ENCODE peak calls at places on chromosomes 1 and 21, in five cellular contexts. P, F, K, V and B are unnamed samples.

GRCh38 chr1:82950606-82951200 is 1048.2 kb downstream of the TTLL7 start:
- DNase-seq in P (no peak), F (no peak), K (no peak), V (no peak), B (no peak)

GRCh38 chr1:226497276-226497833 is 51.2 kb upstream of the STUM start:
- DNase-seq in P (no peak), F (no peak), K (no peak), V (no peak), B (no peak)

GRCh38 chr1:234601217-234602017 is 8.6 kb downstream of the IRF2BP2 start:
- DNase-seq in P (no peak), F (no peak), K (peak), V (peak), B (peak)

GRCh38 chr1:44835738-44836675 is 7.0 kb downstream of the PTCH2 start:
- DNase-seq in P (peak), F (peak), K (peak), V (peak), B (peak)

GRCh38 chr1:230976825-230977747 is 1.6 kb downstream of the TTC13 start:
- DNase-seq in P (no peak), F (no peak), K (no peak), V (no peak), B (no peak)

GRCh38 chr1:181083842-181084605 is 4.5 kb upstream of the IER5 start:
- DNase-seq in P (no peak), F (peak), K (no peak), V (peak), B (peak)

GRCh38 chr21:36891692-36892091 is 74.8 kb downstream of the HLCS start:
- DNase-seq in P (no peak), F (no peak), K (peak), V (no peak), B (no peak)

GRCh38 chr1:160664573-160665051 is 17.8 kb upstream of the SLAMF1 start:
- DNase-seq in P (no peak), F (no peak), K (no peak), V (no peak), B (no peak)

GRCh38 chr1:11691302-11691914 is at the start of gene DRAXIN:
- DNase-seq in P (peak), F (no peak), K (peak), V (peak), B (no peak)

GRCh38 chr1:25916460-25916859 is 10.2 kb upstream of the STMN1 start:
- DNase-seq in P (no peak), F (no peak), K (no peak), V (no peak), B (no peak)

GRCh38 chr1:229596961-229597699 is 28.8 kb downstream of the TAF5L start:
- DNase-seq in P (no peak), F (no peak), K (peak), V (peak), B (peak)

GRCh38 chr1:234214911-234215892 is 158.1 kb upstream of the COA6 start:
- DNase-seq in P (no peak), F (no peak), K (no peak), V (no peak), B (no peak)

GRCh38 chr1:92851729-92852128 is 19.9 kb downstream of the RPL5 start:
- DNase-seq in P (no peak), F (no peak), K (no peak), V (no peak), B (peak)

GRCh38 chr1:94863297-94863911 is 43.2 kb downstream of the SLC44A3 start:
- DNase-seq in P (no peak), F (peak), K (peak), V (peak), B (peak)

GRCh38 chr1:115237023-115237422 is 101.0 kb downstream of the NGF start:
- DNase-seq in P (no peak), F (no peak), K (no peak), V (no peak), B (no peak)

GRCh38 chr1:184513966-184514365 is 127.1 kb downstream of the C1orf21 start:
- DNase-seq in P (no peak), F (peak), K (peak), V (peak), B (peak)

GRCh38 chr1:162822391-162823200 is 32.1 kb downstream of the HSD17B7 start:
- DNase-seq in P (peak), F (peak), K (peak), V (peak), B (no peak)

GRCh38 chr1:92017656-92018055 is 12.1 kb upstream of the EPHX4 start:
- DNase-seq in P (no peak), F (no peak), K (no peak), V (no peak), B (no peak)

GRCh38 chr21:43805275-43805800 is 16.0 kb downstream of the RRP1 start:
- DNase-seq in P (no peak), F (no peak), K (no peak), V (no peak), B (no peak)

GRCh38 chr21:46340998-46341397 is 17.0 kb downstream of the PCNT start:
- DNase-seq in P (no peak), F (no peak), K (no peak), V (no peak), B (no peak)

GRCh38 chr1:221097479-221098281 is 218.4 kb downstream of the HLX start:
- DNase-seq in P (no peak), F (no peak), K (peak), V (peak), B (peak)

GRCh38 chr1:207798847-207799246 is 47.0 kb downstream of the CD46 start:
- DNase-seq in P (peak), F (no peak), K (peak), V (no peak), B (no peak)

GRCh38 chr1:64861611-64862010 is 104.7 kb downstream of the JAK1 start:
- DNase-seq in P (no peak), F (peak), K (no peak), V (peak), B (peak)

GRCh38 chr1:28259935-28260802 is 851 bp downstream of the SESN2 start:
- DNase-seq in P (peak), F (peak), K (peak), V (peak), B (peak)

GRCh38 chr1:196372896-196373536 is 235.2 kb downstream of the KCNT2 start:
- DNase-seq in P (no peak), F (no peak), K (peak), V (peak), B (peak)

GRCh38 chr1:99638853-99639252 is 7.1 kb upstream of the PALMD start:
- DNase-seq in P (no peak), F (no peak), K (no peak), V (no peak), B (no peak)

GRCh38 chr21:35190201-35190701 is 141.1 kb upstream of the RUNX1 start:
- DNase-seq in P (no peak), F (no peak), K (peak), V (peak), B (no peak)

GRCh38 chr1:17874665-17875064 is 119.5 kb downstream of the ACTL8 start:
- DNase-seq in P (peak), F (no peak), K (peak), V (peak), B (peak)

GRCh38 chr1:17108786-17109185 is 10.5 kb downstream of the PADI2 start:
- DNase-seq in P (no peak), F (no peak), K (no peak), V (no peak), B (no peak)

DNA sequence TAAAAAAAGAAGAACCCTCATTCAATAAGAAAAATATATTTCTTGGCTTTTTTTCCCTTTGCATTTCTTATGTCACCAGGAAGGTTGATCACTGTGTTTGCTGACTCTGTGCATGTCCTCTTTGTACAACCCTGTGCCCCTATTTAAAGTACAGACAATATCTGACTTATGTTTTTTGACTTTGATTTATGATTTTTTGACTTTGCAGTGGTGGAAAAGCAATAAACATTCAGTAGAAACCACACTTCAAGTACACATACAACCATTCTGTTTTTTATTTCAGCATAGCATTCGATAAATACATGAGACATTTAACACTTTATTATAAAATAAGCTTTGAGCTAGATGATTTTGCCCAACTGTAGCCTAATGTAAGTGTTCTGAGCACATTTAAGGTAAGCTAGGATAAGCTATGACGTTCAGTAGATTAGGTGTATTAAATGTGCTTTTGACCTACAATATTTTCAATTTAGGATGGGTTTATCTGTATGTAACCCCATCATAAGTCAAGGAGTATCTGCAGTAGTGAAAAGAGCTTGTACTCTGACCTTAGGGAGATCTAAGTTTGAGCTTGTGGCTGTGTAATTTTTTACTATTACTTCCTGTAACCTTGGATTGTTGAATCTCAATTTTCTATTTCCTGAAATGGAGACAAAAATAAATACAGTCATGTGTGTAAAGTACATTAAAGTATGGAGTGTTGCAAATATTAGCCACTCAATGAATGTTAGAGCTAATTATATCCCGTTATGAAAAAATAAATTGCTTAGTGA is 1.2 kb downstream of the RNASEL start:
- DNase-seq in P (no peak), F (no peak), K (no peak), V (no peak), B (no peak)
- H3K4me3 ChIP-seq in P (peak), F (peak), K (peak), V (peak), B (peak)

GRCh38 chr1:119767486-119767885 is 1.2 kb downstream of the HMGCS2 start:
- DNase-seq in P (no peak), F (no peak), K (no peak), V (peak), B (no peak)
- H3K4me3 ChIP-seq in P (peak), F (no peak), K (no peak), V (no peak), B (no peak)

GRCh38 chr1:8434104-8434503 is 116.2 kb downstream of the SLC45A1 start:
- DNase-seq in P (no peak), F (no peak), K (no peak), V (no peak), B (no peak)
- H3K4me3 ChIP-seq in P (no peak), F (no peak), K (no peak), V (no peak), B (no peak)

GRCh38 chr1:167456500-167456899 is 61.8 kb downstream of the CD247 start:
- DNase-seq in P (no peak), F (no peak), K (no peak), V (no peak), B (no peak)
- H3K4me3 ChIP-seq in P (no peak), F (no peak), K (no peak), V (no peak), B (no peak)

DNA sequence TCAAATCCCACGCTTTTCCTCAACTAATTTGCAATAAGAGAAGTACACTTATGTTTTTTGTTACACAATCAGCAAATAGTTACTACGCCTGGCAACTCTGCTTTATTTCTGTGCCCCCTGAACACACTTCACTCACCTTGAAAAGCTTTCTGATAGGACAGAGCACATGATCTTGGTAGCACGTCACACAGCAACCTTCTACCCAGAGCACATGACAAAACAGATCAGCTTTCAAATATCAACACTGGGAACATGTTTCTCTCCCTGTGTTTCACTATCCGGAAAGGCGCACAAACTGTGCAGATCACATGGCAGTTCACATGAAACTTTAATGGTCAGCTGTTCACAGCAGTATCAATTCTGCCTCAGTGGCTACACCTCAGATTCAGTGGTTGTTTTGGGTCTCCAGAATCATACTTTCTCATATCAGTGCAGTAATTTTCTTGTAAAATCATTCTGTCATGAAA is 2.2 kb downstream of the SLC19A2 start:
- DNase-seq in P (no peak), F (peak), K (peak), V (peak), B (peak)
- H3K4me3 ChIP-seq in P (peak), F (peak), K (no peak), V (peak), B (peak)

DNA sequence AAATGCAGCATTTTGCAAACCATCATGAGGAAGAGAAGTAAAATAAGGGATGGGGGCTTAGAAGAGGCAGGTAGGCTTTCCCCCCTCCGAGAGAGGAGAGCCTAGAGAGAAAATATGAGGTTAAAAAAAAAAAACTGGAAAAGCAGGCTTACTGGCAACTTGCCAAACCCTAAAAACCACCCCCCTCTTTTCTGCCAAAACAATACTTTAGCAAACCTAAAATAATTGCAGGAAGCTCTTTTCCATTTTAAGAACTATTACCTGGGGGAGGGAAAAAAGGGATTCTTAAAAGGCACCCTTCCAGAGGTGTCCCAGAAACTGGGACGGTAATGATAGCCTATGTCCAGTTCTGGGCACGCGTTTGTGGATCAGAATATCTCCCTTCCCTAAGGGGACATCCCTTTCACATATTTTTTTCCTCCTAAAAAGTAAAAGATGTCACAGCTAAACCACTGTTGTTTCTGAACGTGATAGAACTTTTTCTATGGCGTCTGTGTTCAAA is 1.2 kb upstream of the NFIA start:
- DNase-seq in P (no peak), F (no peak), K (no peak), V (no peak), B (no peak)
- H3K4me3 ChIP-seq in P (peak), F (peak), K (peak), V (peak), B (peak)

GRCh38 chr1:85465791-85466134 is 804 bp upstream of the DDAH1 start:
- DNase-seq in P (no peak), F (no peak), K (peak), V (peak), B (no peak)
- H3K4me3 ChIP-seq in P (peak), F (no peak), K (peak), V (peak), B (peak)

DNA sequence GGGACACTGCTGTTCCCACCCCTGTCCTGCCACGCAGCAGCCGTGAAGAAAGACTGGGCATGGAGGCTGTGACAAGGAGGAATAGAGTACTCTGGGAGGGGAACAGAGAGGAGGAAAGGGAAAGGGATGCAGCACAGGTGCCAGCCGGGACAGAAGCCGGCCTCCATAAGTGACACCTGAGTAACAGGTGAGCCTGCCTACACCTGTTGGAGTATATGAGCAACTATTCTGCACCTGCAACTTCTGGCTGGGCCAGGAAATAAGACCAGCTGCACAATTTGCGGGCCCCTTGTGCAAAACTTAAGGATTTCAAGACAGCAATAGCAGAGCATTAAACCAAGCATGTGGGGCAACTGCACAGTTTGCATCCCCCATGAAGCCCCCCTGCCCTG is 72.5 kb upstream of the GOLT1A start:
- DNase-seq in P (no peak), F (no peak), K (no peak), V (no peak), B (no peak)
- H3K4me3 ChIP-seq in P (peak), F (no peak), K (no peak), V (no peak), B (no peak)

DNA sequence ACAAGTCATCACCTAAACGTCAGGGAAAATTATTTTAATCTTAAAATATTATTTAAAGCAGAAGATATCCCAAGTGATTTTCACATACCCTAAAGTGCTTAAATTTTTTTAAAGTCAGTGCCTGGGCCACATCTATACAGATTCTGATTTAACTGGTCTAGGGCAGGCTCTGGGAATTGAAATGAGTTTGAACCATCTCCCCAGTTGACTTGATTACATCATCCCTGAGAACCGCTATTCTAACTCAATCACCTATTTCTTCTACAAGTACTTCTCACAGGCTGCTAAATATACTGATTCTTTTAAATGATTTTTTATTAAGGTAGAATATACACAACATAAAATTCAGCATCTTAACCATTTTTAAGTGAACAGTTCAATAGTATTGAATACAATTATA is 19.6 kb downstream of the GART start:
- DNase-seq in P (no peak), F (no peak), K (no peak), V (no peak), B (no peak)
- H3K4me3 ChIP-seq in P (no peak), F (no peak), K (no peak), V (no peak), B (no peak)